ENCODE peak calls at places on chromosomes 12 and 14, in six cellular contexts. B is NCI-H2081, U is hippocampal formation, J is HTR-8/SVneo, X is tibial artery, R is sciatic nerve. L is an unnamed sample.

GRCh38 chr12:7130791-7131501 is 775 bp downstream of the CLSTN3 start:
- DNase-seq in B (peak; percentile 11), J (peak; percentile 81), U (peak; percentile 42), R (peak; percentile 78), X (no peak), L (peak; percentile 70)

GRCh38 chr12:109961201-109961600 is 35.0 kb downstream of the GIT2 start:
- DNase-seq in X (no peak), U (no peak), B (no peak), R (no peak), J (no peak), L (no peak)

GRCh38 chr14:52015411-52016030 is 26.2 kb downstream of the RTRAF start:
- DNase-seq in X (no peak), R (no peak), U (peak; percentile 71), J (peak; percentile 17), B (no peak), L (peak; percentile 45)

GRCh38 chr12:16389594-16389993 is 42.1 kb downstream of the MGST1 start:
- DNase-seq in R (no peak), U (no peak), J (no peak), B (no peak), X (no peak), L (peak; percentile 71)

GRCh38 chr12:102356690-102357089 is 123.7 kb downstream of the IGF1 start:
- DNase-seq in U (no peak), J (no peak), B (no peak), X (no peak), R (no peak), L (no peak)

GRCh38 chr12:124740691-124741137 is 123.0 kb downstream of the SCARB1 start:
- DNase-seq in X (peak; percentile 84), B (no peak), J (peak; percentile 68), R (no peak), U (no peak), L (peak; percentile 68)

GRCh38 chr12:12671850-12672660 is 23.9 kb downstream of the GPR19 start:
- DNase-seq in J (no peak), R (no peak), B (no peak), U (no peak), X (no peak), L (peak; percentile 84)

GRCh38 chr14:71701990-71702389 is 230.2 kb upstream of the RGS6 start:
- DNase-seq in B (no peak), X (no peak), U (no peak), R (no peak), J (no peak), L (peak; percentile 30)

GRCh38 chr12:4562034-4562657 is at the start of gene DYRK4:
- DNase-seq in U (peak; percentile 4), J (no peak), B (no peak), R (peak; percentile 91), X (peak; percentile 80), L (peak; percentile 79)

GRCh38 chr14:68377459-68377858 is 415.4 kb downstream of the ZFP36L1 start:
- DNase-seq in J (no peak), B (no peak), R (peak; percentile 82), X (peak; percentile 76), U (peak; percentile 67), L (no peak)

GRCh38 chr12:6827982-6828670 is at the start of gene P3H3:
- DNase-seq in X (no peak), U (peak; percentile 15), J (peak; percentile 72), B (peak; percentile 47), R (no peak), L (peak; percentile 76)

GRCh38 chr12:106915635-106916026 is 40.1 kb upstream of the TMEM263 start:
- DNase-seq in J (no peak), B (no peak), X (no peak), R (no peak), U (no peak), L (no peak)

GRCh38 chr12:95443458-95443857 is 30.5 kb upstream of the METAP2 start:
- DNase-seq in R (no peak), U (no peak), J (no peak), B (no peak), X (no peak), L (no peak)

GRCh38 chr12:131094831-131095805 is 141.4 kb downstream of the ADGRD1 start:
- DNase-seq in U (no peak), R (peak; percentile 60), J (no peak), B (no peak), X (peak; percentile 57), L (no peak)

GRCh38 chr12:13573698-13574321 is 377.3 kb downstream of the EMP1 start:
- DNase-seq in X (no peak), R (no peak), B (no peak), J (no peak), U (no peak), L (peak; percentile 80)

GRCh38 chr14:103418508-103418818 is 33.2 kb downstream of the MARK3 start:
- DNase-seq in U (no peak), R (no peak), J (peak; percentile 66), B (no peak), X (no peak), L (peak; percentile 73)

GRCh38 chr14:35814371-35815005 is 5.4 kb upstream of the RALGAPA1 start:
- DNase-seq in U (peak; percentile 28), R (peak; percentile 72), X (no peak), B (peak; percentile 67), J (no peak), L (peak; percentile 72)

GRCh38 chr12:92503977-92504966 is 198.5 kb upstream of the PLEKHG7 start:
- DNase-seq in X (no peak), U (no peak), J (no peak), B (peak; percentile 25), R (peak; percentile 66), L (no peak)

GRCh38 chr12:45674583-45674982 is 54.9 kb upstream of the ARID2 start:
- DNase-seq in U (no peak), X (peak; percentile 78), J (peak; percentile 45), R (peak; percentile 61), B (no peak), L (peak; percentile 96)

GRCh38 chr14:29144598-29144997 is 378.0 kb downstream of the FOXG1 start:
- DNase-seq in R (no peak), U (no peak), X (no peak), J (peak; percentile 30), B (no peak), L (peak; percentile 89)

GRCh38 chr12:54591001-54591591 is 2.6 kb upstream of the PPP1R1A start:
- DNase-seq in J (no peak), U (no peak), X (no peak), B (no peak), R (no peak), L (no peak)

GRCh38 chr12:26551385-26551784 is 281.6 kb downstream of the ITPR2 start:
- DNase-seq in X (no peak), J (no peak), U (no peak), R (no peak), B (no peak), L (no peak)

GRCh38 chr14:102923920-102924486 is 1.5 kb downstream of the AMN start:
- DNase-seq in X (no peak), J (no peak), B (no peak), R (no peak), U (no peak), L (no peak)

GRCh38 chr12:75389061-75389460 is 1.8 kb upstream of the GLIPR1L2 start:
- DNase-seq in R (no peak), J (peak; percentile 3), X (no peak), B (peak; percentile 23), U (no peak), L (peak; percentile 84)

GRCh38 chr12:46188170-46188569 is 80.7 kb downstream of the SLC38A1 start:
- DNase-seq in R (no peak), B (no peak), X (no peak), U (no peak), J (no peak), L (no peak)

GRCh38 chr12:76901628-76902386 is 23.0 kb upstream of the CSRP2 start:
- DNase-seq in J (no peak), U (no peak), R (no peak), B (no peak), X (no peak), L (no peak)

GRCh38 chr14:50025776-50026175 is 90.6 kb downstream of the VCPKMT start:
- DNase-seq in B (no peak), U (no peak), X (no peak), R (no peak), J (no peak), L (no peak)

GRCh38 chr14:92437309-92437708 is 76.3 kb upstream of the RIN3 start:
- DNase-seq in B (no peak), U (no peak), R (no peak), J (no peak), X (no peak), L (no peak)

GRCh38 chr12:47783821-47784819 is 11.1 kb downstream of the SLC48A1 start:
- DNase-seq in J (no peak), R (no peak), U (no peak), B (no peak), X (no peak), L (no peak)

GRCh38 chr12:69655616-69656336 is 43.3 kb downstream of the BEST3 start:
- DNase-seq in J (peak; percentile 63), U (no peak), B (no peak), R (no peak), X (no peak), L (peak; percentile 85)

GRCh38 chr14:58805605-58806358 is 168.0 kb downstream of the DACT1 start:
- DNase-seq in U (no peak), J (no peak), R (no peak), B (peak; percentile 78), X (no peak), L (no peak)

GRCh38 chr14:68261092-68261842 is 441.7 kb downstream of the RAD51B start:
- DNase-seq in B (no peak), U (no peak), J (no peak), X (no peak), R (no peak), L (no peak)

GRCh38 chr12:12461281-12461922 is 101.3 kb downstream of the DUSP16 start:
- DNase-seq in R (no peak), B (no peak), X (no peak), U (no peak), J (no peak), L (no peak)

GRCh38 chr12:62267490-62267889 is 7.3 kb downstream of the USP15 start:
- DNase-seq in J (no peak), X (no peak), U (no peak), R (no peak), B (no peak), L (no peak)

GRCh38 chr12:49954863-49955830 is 4.6 kb downstream of the AQP2 start:
- DNase-seq in J (no peak), X (no peak), R (no peak), U (no peak), B (no peak), L (no peak)

GRCh38 chr14:82855912-82856381 is 1322.3 kb upstream of the SEL1L start:
- DNase-seq in J (peak; percentile 41), B (peak; percentile 62), X (no peak), U (peak; percentile 46), R (no peak), L (no peak)

GRCh38 chr12:124620606-124621295 is 53.3 kb upstream of the NCOR2 start:
- DNase-seq in U (no peak), J (no peak), R (no peak), B (no peak), X (no peak), L (peak; percentile 22)

GRCh38 chr14:104983231-104983721 is 2.3 kb upstream of the CLBA1 start:
- DNase-seq in U (no peak), R (no peak), B (no peak), X (no peak), J (no peak), L (no peak)

L was measured in ELR.